ENCODE peak calls at places on chromosomes 7 and 10, in nine cellular contexts. Z is ascending aorta; V is SJSA1; D is substantia nigra; N is lung; E is PC-9; Y is RWPE1; B is left ventricle myocardium inferior; T is CD4-positive, alpha-beta T cell. L is an unnamed sample.

GRCh38 chr10:77493851-77494788 is 143.5 kb downstream of the KCNMA1 start:
- DNase-seq in Z (no peak), V (peak), D (no peak), N (no peak), E (no peak), Y (peak), B (no peak), T (no peak), L (no peak)

GRCh38 chr7:123961731-123962130 is 36.7 kb downstream of the SPAM1 start:
- DNase-seq in Z (no peak), V (no peak), D (no peak), N (no peak), E (no peak), Y (no peak), B (no peak), T (no peak), L (no peak)

GRCh38 chr10:59143550-59143949 is 32.9 kb upstream of the PHYHIPL start:
- DNase-seq in Z (no peak), V (no peak), D (no peak), N (no peak), E (no peak), Y (no peak), B (no peak), T (no peak), L (no peak)

GRCh38 chr10:124916098-124916584 is 25.8 kb upstream of the ZRANB1 start:
- DNase-seq in Z (no peak), V (no peak), D (no peak), N (no peak), E (no peak), Y (no peak), B (no peak), T (no peak), L (no peak)

GRCh38 chr10:7432884-7433726 is 22.3 kb upstream of the SFMBT2 start:
- DNase-seq in Z (no peak), V (no peak), D (no peak), N (no peak), E (no peak), Y (no peak), B (no peak), T (no peak), L (no peak)

GRCh38 chr7:106382929-106383328 is 98.1 kb upstream of the NAMPT start:
- DNase-seq in Z (no peak), V (no peak), D (no peak), N (no peak), E (no peak), Y (no peak), B (no peak), T (no peak), L (no peak)

GRCh38 chr7:50625360-50625759 is 60.2 kb upstream of the DDC start:
- DNase-seq in Z (no peak), V (no peak), D (no peak), N (no peak), E (no peak), Y (no peak), B (no peak), T (no peak), L (no peak)

GRCh38 chr10:133315847-133316246 is 7.1 kb downstream of the ZNF511 start:
- DNase-seq in Z (no peak), V (no peak), D (no peak), N (no peak), E (no peak), Y (no peak), B (no peak), T (no peak), L (no peak)

GRCh38 chr7:140014123-140014522 is 48.6 kb downstream of the PARP12 start:
- DNase-seq in Z (no peak), V (no peak), D (no peak), N (no peak), E (no peak), Y (no peak), B (no peak), T (no peak), L (no peak)

GRCh38 chr10:121080324-121080807 is 229.2 kb downstream of the WDR11 start:
- DNase-seq in Z (no peak), V (no peak), D (no peak), N (no peak), E (no peak), Y (no peak), B (peak), T (no peak), L (no peak)

GRCh38 chr7:11170160-11170559 is 196.5 kb downstream of the PHF14 start:
- DNase-seq in Z (no peak), V (no peak), D (no peak), N (no peak), E (no peak), Y (no peak), B (no peak), T (no peak), L (no peak)

GRCh38 chr10:119477444-119477843 is 65.1 kb downstream of the RGS10 start:
- DNase-seq in Z (no peak), V (no peak), D (no peak), N (no peak), E (no peak), Y (no peak), B (no peak), T (no peak), L (no peak)

GRCh38 chr10:18082381-18082780 is 57.8 kb upstream of the CACNB2 start:
- DNase-seq in Z (no peak), V (no peak), D (no peak), N (no peak), E (no peak), Y (no peak), B (no peak), T (no peak), L (no peak)

GRCh38 chr10:100982916-100983830 is 4.1 kb downstream of the MRPL43 start:
- DNase-seq in Z (no peak), V (no peak), D (no peak), N (no peak), E (no peak), Y (no peak), B (no peak), T (no peak), L (no peak)

GRCh38 chr7:145605963-145606362 is 510.6 kb upstream of the CNTNAP2 start:
- DNase-seq in Z (no peak), V (no peak), D (no peak), N (no peak), E (no peak), Y (no peak), B (no peak), T (no peak), L (no peak)

GRCh38 chr10:128337860-128338378 is 211.7 kb upstream of the MKI67 start:
- DNase-seq in Z (no peak), V (no peak), D (no peak), N (no peak), E (no peak), Y (no peak), B (peak), T (no peak), L (peak)

GRCh38 chr7:112204776-112205347 is 1.3 kb downstream of the DOCK4 start:
- DNase-seq in Z (no peak), V (no peak), D (no peak), N (no peak), E (no peak), Y (peak), B (no peak), T (no peak), L (peak)

GRCh38 chr7:27812706-27813105 is 72.7 kb downstream of the TAX1BP1 start:
- DNase-seq in Z (no peak), V (no peak), D (no peak), N (no peak), E (no peak), Y (no peak), B (no peak), T (no peak), L (no peak)

GRCh38 chr10:118990326-118990725 is 39.2 kb upstream of the NANOS1 start:
- DNase-seq in Z (no peak), V (no peak), D (no peak), N (no peak), E (no peak), Y (no peak), B (no peak), T (no peak), L (no peak)

GRCh38 chr10:72693599-72693915 is 1.6 kb downstream of the MCU start:
- DNase-seq in Z (no peak), V (no peak), D (no peak), N (no peak), E (no peak), Y (no peak), B (no peak), T (no peak), L (no peak)

GRCh38 chr10:99548041-99548530 is 15.3 kb downstream of the NKX2-3 start:
- DNase-seq in Z (no peak), V (no peak), D (no peak), N (no peak), E (peak), Y (no peak), B (no peak), T (no peak), L (no peak)

DNA sequence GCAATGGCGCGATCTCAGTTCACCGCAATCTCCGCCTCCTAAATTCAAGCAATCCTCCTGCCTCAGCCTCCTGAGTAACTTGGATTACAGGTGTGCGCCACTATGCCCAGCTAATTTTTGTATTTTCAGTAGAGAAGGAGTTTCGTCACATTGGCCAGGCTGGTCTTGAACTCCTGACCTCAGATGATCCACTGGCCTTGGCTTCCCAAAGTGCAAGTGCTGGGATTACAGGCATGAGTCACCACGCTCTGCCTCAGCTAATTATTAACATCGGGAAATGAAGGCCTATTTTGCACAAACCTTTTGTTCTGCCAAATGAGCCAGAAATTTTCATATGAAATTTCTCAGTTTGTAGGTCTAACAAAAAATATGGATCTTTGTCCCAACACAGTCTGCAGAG is 106.7 kb upstream of the ODAD2 start:
- DNase-seq in Z (no peak), V (no peak), D (no peak), N (no peak), E (no peak), Y (no peak), B (no peak), T (no peak), L (no peak)
- H3K27ac ChIP-seq in Z (no peak), V (no peak), D (no peak), N (no peak), E (no peak), Y (no peak), B (no peak), T (no peak), L (no peak)

DNA sequence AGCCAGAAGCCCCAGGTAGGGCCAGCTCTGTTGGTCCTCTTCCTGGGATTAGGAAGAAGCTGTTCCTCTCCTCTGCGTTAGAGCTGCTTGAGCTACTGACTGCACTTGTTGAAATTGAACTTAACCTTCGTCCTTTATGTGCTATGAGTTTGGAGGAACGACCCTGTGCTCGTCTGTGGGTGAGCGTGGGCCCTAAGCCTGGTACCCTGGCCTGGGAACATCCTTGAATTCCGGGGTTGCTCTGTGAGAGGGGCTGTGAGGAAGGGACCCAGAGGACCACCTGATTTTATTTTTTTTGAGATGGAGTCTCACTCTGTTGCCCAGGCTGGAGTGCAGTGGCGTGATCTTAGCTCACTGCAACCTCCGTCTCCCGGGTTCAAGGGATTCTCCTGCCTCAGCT is 447.2 kb upstream of the FOXK1 start:
- DNase-seq in Z (no peak), V (no peak), D (no peak), N (no peak), E (no peak), Y (no peak), B (no peak), T (no peak), L (no peak)
- H3K27ac ChIP-seq in Z (no peak), V (no peak), D (no peak), N (no peak), E (no peak), Y (no peak), B (no peak), T (no peak), L (no peak)

GRCh38 chr7:100167912-100168323 is 499 bp downstream of the GAL3ST4 start:
- DNase-seq in Z (no peak), V (no peak), D (no peak), N (no peak), E (no peak), Y (no peak), B (no peak), T (no peak), L (no peak)

GRCh38 chr7:100170111-100170897 is 1.9 kb upstream of the GAL3ST4 start:
- DNase-seq in Z (no peak), V (no peak), D (no peak), N (no peak), E (no peak), Y (no peak), B (no peak), T (no peak), L (no peak)

GRCh38 chr7:100166317-100166940 is 2.0 kb downstream of the GAL3ST4 start:
- DNase-seq in Z (no peak), V (no peak), D (no peak), N (no peak), E (no peak), Y (no peak), B (no peak), T (peak), L (no peak)

GRCh38 chr7:100169147-100169850 is 882 bp upstream of the GAL3ST4 start:
- DNase-seq in Z (no peak), V (no peak), D (no peak), N (no peak), E (no peak), Y (no peak), B (no peak), T (no peak), L (no peak)

DNA sequence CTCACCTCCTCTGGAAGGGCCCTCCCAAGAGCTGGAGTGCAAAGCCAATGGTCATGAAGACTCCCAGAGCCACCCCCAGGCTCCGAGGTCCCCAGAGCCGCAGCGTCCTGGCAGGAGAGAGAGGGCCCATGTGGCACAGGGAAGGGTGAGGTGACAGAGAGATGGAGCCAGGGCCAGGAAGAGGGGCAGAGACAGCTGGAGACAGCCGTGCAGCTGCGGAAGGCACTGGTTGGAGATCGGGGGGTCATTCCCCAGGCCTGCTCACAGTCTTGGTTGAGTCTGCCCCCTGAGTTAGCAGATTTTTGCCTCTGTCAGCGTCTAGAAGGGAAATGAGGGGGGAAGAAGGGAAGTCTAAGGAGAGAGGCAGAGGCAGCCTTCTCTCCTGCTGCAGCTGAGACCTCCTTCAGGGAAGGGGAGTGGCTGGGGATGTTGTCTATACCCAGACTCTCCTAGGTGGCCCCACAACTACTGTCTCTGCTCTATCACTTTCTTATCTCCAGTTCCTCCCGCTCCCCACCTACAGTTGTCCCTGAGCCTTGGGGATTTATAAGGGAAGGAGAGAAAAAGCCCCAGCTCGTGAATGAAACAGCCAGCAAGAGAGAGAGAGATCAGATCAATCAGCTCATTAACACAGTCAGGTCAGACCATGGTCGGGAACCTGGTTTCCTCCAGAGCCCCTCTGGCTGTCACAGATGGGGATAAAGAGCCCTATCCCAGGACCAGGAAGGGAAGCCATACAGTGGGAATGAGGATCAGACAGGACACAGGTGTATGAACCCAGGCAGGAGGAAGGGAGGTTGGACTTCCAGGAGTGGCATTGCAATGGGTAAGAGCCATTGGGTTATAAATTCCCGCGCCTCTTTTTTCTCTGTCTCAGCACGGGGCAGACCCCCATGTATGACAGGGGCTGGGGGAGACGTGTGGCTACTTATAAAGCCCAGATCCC is 1.2 kb downstream of the GAL3ST4 start:
- DNase-seq in Z (no peak), V (no peak), D (no peak), N (no peak), E (no peak), Y (no peak), B (no peak), T (no peak), L (no peak)
- H3K27ac ChIP-seq in Z (peak), V (no peak), D (no peak), N (no peak), E (no peak), Y (peak), B (peak), T (peak), L (no peak)

DNA sequence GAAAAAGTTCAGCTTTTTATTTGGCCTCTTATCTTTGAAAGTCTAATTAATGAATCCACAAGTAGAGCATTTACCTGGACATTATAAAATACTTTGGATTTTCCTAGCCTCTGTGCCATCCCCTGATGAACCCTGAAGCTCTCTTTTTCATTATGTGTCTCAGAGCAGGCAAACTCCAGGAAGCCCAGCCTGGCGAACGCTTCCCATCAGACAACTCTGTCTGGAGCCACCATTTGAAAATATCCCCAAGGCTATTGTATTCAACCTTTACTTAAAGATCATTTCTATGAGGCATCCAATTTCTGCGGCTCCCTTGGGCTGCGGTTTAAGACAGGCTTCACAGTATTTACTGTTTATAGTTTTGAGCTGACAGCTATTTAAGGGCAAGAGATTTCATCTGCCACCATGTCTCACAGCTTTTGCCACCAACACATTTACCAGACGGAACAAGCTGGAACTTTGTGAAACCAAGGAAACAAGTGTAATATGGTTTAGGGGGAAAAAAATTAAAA is 257.2 kb upstream of the GLI3 start:
- DNase-seq in Z (no peak), V (no peak), D (no peak), N (no peak), E (no peak), Y (no peak), B (no peak), T (no peak), L (no peak)
- H3K27ac ChIP-seq in Z (peak), V (no peak), D (no peak), N (no peak), E (no peak), Y (peak), B (peak), T (no peak), L (peak)

GRCh38 chr7:5494683-5495561 is 71.3 kb upstream of the TNRC18 start:
- DNase-seq in Z (no peak), V (peak), D (peak), N (peak), E (peak), Y (peak), B (peak), T (peak), L (peak)
- H3K27ac ChIP-seq in Z (peak), V (no peak), D (peak), N (peak), E (peak), Y (peak), B (peak), T (no peak), L (peak)

GRCh38 chr10:130003787-130004613 is 39.9 kb upstream of the EBF3 start:
- DNase-seq in Z (no peak), V (peak), D (no peak), N (no peak), E (no peak), Y (no peak), B (no peak), T (no peak), L (no peak)
- H3K27ac ChIP-seq in Z (no peak), V (no peak), D (no peak), N (no peak), E (no peak), Y (no peak), B (no peak), T (no peak), L (no peak)

GRCh38 chr10:93755443-93756127 is 2.2 kb upstream of the LGI1 start:
- DNase-seq in Z (no peak), V (no peak), D (no peak), N (no peak), E (no peak), Y (no peak), B (no peak), T (no peak), L (no peak)

GRCh38 chr10:93751832-93752231 is 5.9 kb upstream of the LGI1 start:
- DNase-seq in Z (no peak), V (no peak), D (no peak), N (no peak), E (no peak), Y (peak), B (no peak), T (no peak), L (no peak)

GRCh38 chr10:93754761-93755160 is 3.0 kb upstream of the LGI1 start:
- DNase-seq in Z (no peak), V (no peak), D (no peak), N (no peak), E (no peak), Y (no peak), B (no peak), T (no peak), L (no peak)

GRCh38 chr10:93752761-93753160 is 5.0 kb upstream of the LGI1 start:
- DNase-seq in Z (no peak), V (no peak), D (no peak), N (no peak), E (peak), Y (peak), B (no peak), T (no peak), L (no peak)

DNA sequence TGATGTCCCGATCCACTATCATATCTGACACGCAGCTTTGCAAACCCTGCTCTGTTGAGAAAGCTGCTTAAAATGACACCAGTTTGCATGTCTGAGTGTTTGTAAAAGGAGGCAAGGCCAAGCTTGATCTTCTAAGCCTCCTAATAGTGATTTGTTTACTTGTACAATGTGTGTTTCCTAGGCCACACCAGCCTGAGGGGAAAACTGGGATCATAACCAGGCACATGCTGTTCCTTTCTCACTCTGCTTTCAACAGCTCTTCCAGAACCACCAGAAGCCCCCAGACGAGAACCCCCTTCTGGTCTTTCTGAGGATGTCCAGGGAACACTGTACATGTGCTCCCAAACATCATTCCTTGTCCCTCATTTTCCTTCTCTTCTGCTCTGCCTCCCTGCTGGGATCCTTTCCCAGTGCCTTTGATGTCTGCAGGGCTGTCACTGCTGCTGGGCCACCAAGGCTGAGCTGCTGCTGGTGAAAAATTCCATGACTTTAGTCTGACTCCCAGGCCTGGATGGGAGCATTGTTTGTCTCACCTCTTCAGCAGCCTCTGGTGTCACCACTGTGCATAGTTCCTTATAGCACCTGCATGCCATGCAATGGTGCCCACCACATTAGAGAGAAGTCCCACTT is 4.0 kb upstream of the LGI1 start:
- DNase-seq in Z (no peak), V (no peak), D (no peak), N (no peak), E (no peak), Y (no peak), B (no peak), T (no peak), L (no peak)
- H3K27ac ChIP-seq in Z (no peak), V (no peak), D (no peak), N (no peak), E (no peak), Y (no peak), B (no peak), T (no peak), L (no peak)

GRCh38 chr10:30979956-30980355 is 51.7 kb downstream of the ZNF438 start:
- DNase-seq in Z (no peak), V (no peak), D (no peak), N (no peak), E (no peak), Y (no peak), B (no peak), T (no peak), L (no peak)
- H3K27ac ChIP-seq in Z (peak), V (no peak), D (no peak), N (no peak), E (no peak), Y (no peak), B (peak), T (no peak), L (no peak)